ENCODE peak calls at places on chromosome 11, in eight cellular contexts. One of them, this sample, is unnamed.
A peak's percentile ranks its signal among the peaks of the same experiment; 100 is the strongest.

GRCh38 chr11:69144719-69145365 is 10.9 kb upstream of the SMIM38 start:
- DNase-seq in lung: no peak
- DNase-seq in BJ: no peak
- DNase-seq in astrocyte of the cerebellum: no peak
- DNase-seq in fibroblast of lung: peak; percentile 60
- DNase-seq in upper lobe of right lung: no peak
- DNase-seq in AG04450: peak; percentile 56
- DNase-seq in OCI-LY7: no peak
- DNase-seq in this sample: no peak

GRCh38 chr11:118631510-118631909 is 24.1 kb downstream of the PHLDB1 start:
- DNase-seq in lung: no peak
- DNase-seq in BJ: no peak
- DNase-seq in astrocyte of the cerebellum: no peak
- DNase-seq in fibroblast of lung: no peak
- DNase-seq in upper lobe of right lung: no peak
- DNase-seq in AG04450: no peak
- DNase-seq in OCI-LY7: no peak
- DNase-seq in this sample: no peak

GRCh38 chr11:102446606-102447005 is 6.0 kb downstream of the TMEM123 start:
- DNase-seq in lung: no peak
- DNase-seq in BJ: peak; percentile 43
- DNase-seq in astrocyte of the cerebellum: no peak
- DNase-seq in fibroblast of lung: peak; percentile 87
- DNase-seq in upper lobe of right lung: no peak
- DNase-seq in AG04450: no peak
- DNase-seq in OCI-LY7: no peak
- DNase-seq in this sample: peak; percentile 37

GRCh38 chr11:34425863-34426262 is 12.9 kb upstream of the CAT start:
- DNase-seq in lung: no peak
- DNase-seq in BJ: peak; percentile 74
- DNase-seq in astrocyte of the cerebellum: no peak
- DNase-seq in fibroblast of lung: peak; percentile 16
- DNase-seq in upper lobe of right lung: no peak
- DNase-seq in AG04450: no peak
- DNase-seq in OCI-LY7: no peak
- DNase-seq in this sample: no peak

GRCh38 chr11:69241844-69242582 is 51.9 kb upstream of the MYEOV start:
- DNase-seq in lung: no peak
- DNase-seq in BJ: no peak
- DNase-seq in astrocyte of the cerebellum: no peak
- DNase-seq in fibroblast of lung: no peak
- DNase-seq in upper lobe of right lung: no peak
- DNase-seq in AG04450: no peak
- DNase-seq in OCI-LY7: peak; percentile 63
- DNase-seq in this sample: no peak

GRCh38 chr11:43908683-43909082 is 28.1 kb downstream of the ALKBH3 start:
- DNase-seq in lung: no peak
- DNase-seq in BJ: no peak
- DNase-seq in astrocyte of the cerebellum: no peak
- DNase-seq in fibroblast of lung: no peak
- DNase-seq in upper lobe of right lung: no peak
- DNase-seq in AG04450: no peak
- DNase-seq in OCI-LY7: no peak
- DNase-seq in this sample: no peak

GRCh38 chr11:87454246-87454645 is 416.5 kb downstream of the TMEM135 start:
- DNase-seq in lung: no peak
- DNase-seq in BJ: no peak
- DNase-seq in astrocyte of the cerebellum: peak; percentile 31
- DNase-seq in fibroblast of lung: no peak
- DNase-seq in upper lobe of right lung: no peak
- DNase-seq in AG04450: no peak
- DNase-seq in OCI-LY7: peak; percentile 91
- DNase-seq in this sample: no peak

GRCh38 chr11:62664405-62665074 is 470 bp downstream of the C11orf98 start:
- DNase-seq in lung: peak; percentile 36
- DNase-seq in BJ: no peak
- DNase-seq in astrocyte of the cerebellum: no peak
- DNase-seq in fibroblast of lung: peak; percentile 67
- DNase-seq in upper lobe of right lung: no peak
- DNase-seq in AG04450: no peak
- DNase-seq in OCI-LY7: peak; percentile 85
- DNase-seq in this sample: no peak

GRCh38 chr11:115500547-115501503 is 3.4 kb downstream of the CADM1 start:
- DNase-seq in lung: no peak
- DNase-seq in BJ: no peak
- DNase-seq in astrocyte of the cerebellum: no peak
- DNase-seq in fibroblast of lung: no peak
- DNase-seq in upper lobe of right lung: no peak
- DNase-seq in AG04450: no peak
- DNase-seq in OCI-LY7: peak; percentile 18
- DNase-seq in this sample: no peak

GRCh38 chr11:43920598-43921419 is 21.6 kb upstream of the C11orf96 start:
- DNase-seq in lung: peak; percentile 72
- DNase-seq in BJ: peak; percentile 99
- DNase-seq in astrocyte of the cerebellum: peak; percentile 98
- DNase-seq in fibroblast of lung: peak; percentile 100
- DNase-seq in upper lobe of right lung: no peak
- DNase-seq in AG04450: peak; percentile 99
- DNase-seq in OCI-LY7: no peak
- DNase-seq in this sample: peak; percentile 100

GRCh38 chr11:77473001-77473800 is 693 bp downstream of the PAK1 start:
- DNase-seq in lung: peak; percentile 40
- DNase-seq in BJ: no peak
- DNase-seq in astrocyte of the cerebellum: no peak
- DNase-seq in fibroblast of lung: peak; percentile 40
- DNase-seq in upper lobe of right lung: peak; percentile 83
- DNase-seq in AG04450: no peak
- DNase-seq in OCI-LY7: no peak
- DNase-seq in this sample: no peak

GRCh38 chr11:120146413-120147093 is 8.6 kb upstream of the TRIM29 start:
- DNase-seq in lung: no peak
- DNase-seq in BJ: no peak
- DNase-seq in astrocyte of the cerebellum: no peak
- DNase-seq in fibroblast of lung: no peak
- DNase-seq in upper lobe of right lung: no peak
- DNase-seq in AG04450: no peak
- DNase-seq in OCI-LY7: no peak
- DNase-seq in this sample: no peak

GRCh38 chr11:69293819-69294505 is at the start of gene MYEOV:
- DNase-seq in lung: peak; percentile 61
- DNase-seq in BJ: no peak
- DNase-seq in astrocyte of the cerebellum: no peak
- DNase-seq in fibroblast of lung: peak; percentile 33
- DNase-seq in upper lobe of right lung: peak; percentile 80
- DNase-seq in AG04450: no peak
- DNase-seq in OCI-LY7: peak; percentile 90
- DNase-seq in this sample: no peak

GRCh38 chr11:2107941-2108630 is 31.1 kb downstream of the IGF2 start:
- DNase-seq in lung: no peak
- DNase-seq in BJ: no peak
- DNase-seq in astrocyte of the cerebellum: no peak
- DNase-seq in fibroblast of lung: no peak
- DNase-seq in upper lobe of right lung: no peak
- DNase-seq in AG04450: no peak
- DNase-seq in OCI-LY7: no peak
- DNase-seq in this sample: no peak

GRCh38 chr11:227824-228223 is 8.3 kb downstream of the SIRT3 start:
- DNase-seq in lung: no peak
- DNase-seq in BJ: no peak
- DNase-seq in astrocyte of the cerebellum: no peak
- DNase-seq in fibroblast of lung: no peak
- DNase-seq in upper lobe of right lung: no peak
- DNase-seq in AG04450: no peak
- DNase-seq in OCI-LY7: no peak
- DNase-seq in this sample: no peak

GRCh38 chr11:74417379-74417804 is 19.2 kb upstream of the PGM2L1 start:
- DNase-seq in lung: peak; percentile 35
- DNase-seq in BJ: peak; percentile 31
- DNase-seq in astrocyte of the cerebellum: peak; percentile 82
- DNase-seq in fibroblast of lung: peak; percentile 82
- DNase-seq in upper lobe of right lung: no peak
- DNase-seq in AG04450: no peak
- DNase-seq in OCI-LY7: no peak
- DNase-seq in this sample: no peak

GRCh38 chr11:91435694-91436375 is 788.8 kb upstream of the FAT3 start:
- DNase-seq in lung: no peak
- DNase-seq in BJ: no peak
- DNase-seq in astrocyte of the cerebellum: no peak
- DNase-seq in fibroblast of lung: no peak
- DNase-seq in upper lobe of right lung: no peak
- DNase-seq in AG04450: no peak
- DNase-seq in OCI-LY7: no peak
- DNase-seq in this sample: no peak

GRCh38 chr11:11982975-11983374 is 25.5 kb downstream of the DKK3 start:
- DNase-seq in lung: no peak
- DNase-seq in BJ: peak; percentile 51
- DNase-seq in astrocyte of the cerebellum: no peak
- DNase-seq in fibroblast of lung: peak; percentile 72
- DNase-seq in upper lobe of right lung: no peak
- DNase-seq in AG04450: no peak
- DNase-seq in OCI-LY7: no peak
- DNase-seq in this sample: no peak

GRCh38 chr11:108213784-108214183 is 8.7 kb downstream of the NPAT start:
- DNase-seq in lung: no peak
- DNase-seq in BJ: no peak
- DNase-seq in astrocyte of the cerebellum: no peak
- DNase-seq in fibroblast of lung: no peak
- DNase-seq in upper lobe of right lung: no peak
- DNase-seq in AG04450: no peak
- DNase-seq in OCI-LY7: no peak
- DNase-seq in this sample: no peak

DNA sequence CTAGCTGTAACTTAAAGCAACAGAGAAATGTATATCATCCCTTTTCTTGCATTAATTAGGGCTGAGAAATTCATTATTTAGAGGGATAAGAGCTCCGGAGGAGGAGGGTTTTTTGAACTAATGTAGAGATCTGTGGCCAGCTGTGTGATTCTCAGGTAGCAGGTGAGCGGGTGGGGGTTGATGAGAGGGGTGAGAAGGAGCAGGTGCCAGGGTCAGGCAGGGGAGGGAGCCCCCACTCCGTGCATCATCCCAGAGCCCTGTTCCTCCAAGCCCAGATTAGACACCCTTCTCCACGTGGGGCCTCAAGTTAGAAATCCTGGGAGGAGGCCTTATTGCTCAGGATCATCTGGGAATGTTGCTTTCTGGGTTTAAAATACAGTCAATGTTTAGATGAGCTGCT is 24.9 kb downstream of the ZBTB16 start:
- DNase-seq in lung: no peak
- DNase-seq in BJ: no peak
- DNase-seq in astrocyte of the cerebellum: no peak
- DNase-seq in fibroblast of lung: no peak
- DNase-seq in upper lobe of right lung: no peak
- DNase-seq in AG04450: no peak
- DNase-seq in OCI-LY7: no peak
- DNase-seq in this sample: no peak
- H3K4me3 ChIP-seq in lung: no peak overlapping the region
- H3K4me3 ChIP-seq in BJ: no peak overlapping the region
- H3K4me3 ChIP-seq in astrocyte of the cerebellum: no peak overlapping the region
- H3K4me3 ChIP-seq in fibroblast of lung: no peak overlapping the region
- H3K4me3 ChIP-seq in upper lobe of right lung: no peak overlapping the region
- H3K4me3 ChIP-seq in AG04450: no peak overlapping the region
- H3K4me3 ChIP-seq in OCI-LY7: no peak overlapping the region
- H3K4me3 ChIP-seq in this sample: no peak overlapping the region

DNA sequence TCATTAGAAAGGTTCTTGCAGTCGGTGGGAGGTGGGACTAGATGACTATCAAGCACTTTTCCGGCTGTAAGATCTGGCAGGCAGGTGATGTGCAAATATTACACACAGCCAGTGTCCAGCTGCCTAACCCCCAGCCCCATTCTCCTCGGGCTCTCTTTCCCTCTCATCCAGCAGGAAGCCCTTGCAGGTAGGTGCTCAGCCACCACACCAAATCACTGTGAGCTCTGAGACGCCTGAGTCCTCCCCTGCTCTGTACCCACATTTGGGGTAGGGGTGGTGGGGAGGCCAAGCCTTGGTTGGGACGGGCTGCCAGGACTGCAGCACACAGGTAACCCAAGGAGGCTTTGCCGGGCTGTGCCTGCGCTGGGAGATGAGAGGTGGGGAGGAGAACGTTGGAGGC is 601 bp downstream of the ART5 start:
- DNase-seq in lung: no peak
- DNase-seq in BJ: no peak
- DNase-seq in astrocyte of the cerebellum: no peak
- DNase-seq in fibroblast of lung: no peak
- DNase-seq in upper lobe of right lung: no peak
- DNase-seq in AG04450: no peak
- DNase-seq in OCI-LY7: no peak
- DNase-seq in this sample: no peak
- H3K4me3 ChIP-seq in lung: no peak overlapping the region
- H3K4me3 ChIP-seq in BJ: no peak overlapping the region
- H3K4me3 ChIP-seq in astrocyte of the cerebellum: no peak overlapping the region
- H3K4me3 ChIP-seq in fibroblast of lung: no peak overlapping the region
- H3K4me3 ChIP-seq in upper lobe of right lung: no peak overlapping the region
- H3K4me3 ChIP-seq in AG04450: no peak overlapping the region
- H3K4me3 ChIP-seq in OCI-LY7: no peak overlapping the region
- H3K4me3 ChIP-seq in this sample: no peak overlapping the region

DNA sequence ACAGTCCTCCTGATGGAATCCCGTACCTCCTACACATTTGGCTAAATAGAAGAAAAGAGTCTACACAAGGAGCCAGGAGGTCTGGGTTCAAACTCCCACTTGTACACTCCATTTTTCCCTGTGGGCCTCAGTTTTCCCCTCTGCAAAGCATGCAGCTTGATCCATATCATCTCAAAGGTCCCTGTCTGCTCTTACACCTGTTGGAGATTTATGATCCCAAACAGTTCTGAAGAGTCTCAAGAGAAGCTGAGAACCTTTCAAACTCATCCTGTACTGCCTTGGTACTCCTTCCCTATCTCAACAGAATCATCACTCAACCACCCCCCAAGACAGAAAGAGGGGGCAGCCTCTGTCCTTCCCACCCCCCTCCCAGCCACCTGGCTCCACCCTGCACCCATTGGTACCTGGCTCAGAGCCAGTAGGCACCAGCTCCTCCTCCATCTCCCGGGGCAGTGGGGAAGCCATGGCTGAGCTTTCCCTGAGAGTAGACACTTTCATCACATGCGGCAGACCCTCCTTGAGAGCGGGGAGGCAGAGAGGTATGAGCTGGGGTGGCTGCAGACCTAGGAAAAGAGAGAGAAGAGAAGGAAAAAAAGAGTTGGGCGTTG is 3.3 kb downstream of the TNKS1BP1 start:
- DNase-seq in lung: no peak
- DNase-seq in BJ: no peak
- DNase-seq in astrocyte of the cerebellum: no peak
- DNase-seq in fibroblast of lung: no peak
- DNase-seq in upper lobe of right lung: no peak
- DNase-seq in AG04450: no peak
- DNase-seq in OCI-LY7: no peak
- DNase-seq in this sample: no peak
- H3K4me3 ChIP-seq in lung: no peak overlapping the region
- H3K4me3 ChIP-seq in BJ: peak overlapping the region; percentile 51
- H3K4me3 ChIP-seq in astrocyte of the cerebellum: peak overlapping the region; percentile 55
- H3K4me3 ChIP-seq in fibroblast of lung: peak overlapping the region; percentile 91
- H3K4me3 ChIP-seq in upper lobe of right lung: peak overlapping the region; percentile 44
- H3K4me3 ChIP-seq in AG04450: peak overlapping the region; percentile 64
- H3K4me3 ChIP-seq in OCI-LY7: no peak overlapping the region
- H3K4me3 ChIP-seq in this sample: peak overlapping the region; percentile 94

DNA sequence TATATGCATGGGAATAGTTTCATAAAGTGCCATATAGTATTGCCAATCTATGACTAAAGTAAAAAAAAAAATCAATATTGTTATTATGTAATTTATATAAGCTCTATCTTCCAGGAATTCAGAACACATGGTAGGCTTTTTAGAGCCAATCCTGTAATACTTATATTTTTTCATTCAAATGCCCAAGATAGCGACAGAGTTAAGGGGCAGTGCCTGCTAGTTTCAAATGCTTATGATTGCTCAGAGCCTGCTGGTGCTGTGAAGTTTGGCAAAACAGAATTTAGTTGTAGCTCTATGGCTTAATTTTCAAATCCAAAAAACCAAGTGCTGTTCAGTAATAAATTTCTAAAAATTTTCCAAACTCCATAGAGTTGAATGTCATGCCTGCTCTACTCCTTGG is 39.0 kb upstream of the BLID start:
- DNase-seq in lung: no peak
- DNase-seq in BJ: no peak
- DNase-seq in astrocyte of the cerebellum: no peak
- DNase-seq in fibroblast of lung: no peak
- DNase-seq in upper lobe of right lung: no peak
- DNase-seq in AG04450: no peak
- DNase-seq in OCI-LY7: no peak
- DNase-seq in this sample: no peak
- H3K4me3 ChIP-seq in lung: no peak overlapping the region
- H3K4me3 ChIP-seq in BJ: no peak overlapping the region
- H3K4me3 ChIP-seq in astrocyte of the cerebellum: no peak overlapping the region
- H3K4me3 ChIP-seq in fibroblast of lung: peak overlapping the region; percentile 61
- H3K4me3 ChIP-seq in upper lobe of right lung: no peak overlapping the region
- H3K4me3 ChIP-seq in AG04450: no peak overlapping the region
- H3K4me3 ChIP-seq in OCI-LY7: no peak overlapping the region
- H3K4me3 ChIP-seq in this sample: no peak overlapping the region